ENCODE peak calls at places on chromosomes 4 and X, in six cellular contexts. H is iris pigment epithelial cell; Q is osteocyte; G is ovary; L is aorta; M is activated naive CD8-positive, alpha-beta T cell treated with anti-CD3 and anti-CD28 coated beads for 36 hours. U is an unnamed sample.

GRCh38 chrX:145936769-145937168 is 119.1 kb downstream of the SLITRK2 start:
- DNase-seq in H (no peak), Q (no peak), G (no peak), L (no peak), M (no peak), U (no peak)

GRCh38 chr4:2767046-2767704 is 11.0 kb upstream of the TNIP2 start:
- DNase-seq in H (no peak), Q (no peak), G (no peak), L (no peak), M (no peak), U (no peak)

GRCh38 chr4:72909461-72909860 is 160.1 kb downstream of the COX18 start:
- DNase-seq in H (no peak), Q (no peak), G (no peak), L (no peak), M (no peak), U (no peak)

GRCh38 chrX:46803140-46803539 is 33.7 kb upstream of the RP2 start:
- DNase-seq in H (no peak), Q (no peak), G (no peak), L (no peak), M (no peak), U (no peak)

GRCh38 chr4:39825741-39826231 is 127.8 kb downstream of the UBE2K start:
- DNase-seq in H (peak), Q (no peak), G (no peak), L (no peak), M (no peak), U (no peak)

GRCh38 chr4:39526810-39527295 is 386 bp downstream of the UGDH start:
- DNase-seq in H (peak), Q (no peak), G (no peak), L (no peak), M (peak), U (no peak)

GRCh38 chrX:33205321-33205720 is 6.0 kb downstream of the DMD start:
- DNase-seq in H (peak), Q (no peak), G (no peak), L (no peak), M (no peak), U (no peak)

GRCh38 chr4:105551968-105552746 is at the start of gene ARHGEF38:
- DNase-seq in H (peak), Q (no peak), G (no peak), L (no peak), M (no peak), U (no peak)

GRCh38 chrX:9141496-9141895 is 107.6 kb upstream of the FAM9B start:
- DNase-seq in H (peak), Q (no peak), G (no peak), L (no peak), M (no peak), U (no peak)

GRCh38 chr4:8289151-8289750 is 19.7 kb downstream of the HTRA3 start:
- DNase-seq in H (no peak), Q (no peak), G (peak), L (peak), M (no peak), U (no peak)

GRCh38 chr4:173253561-173253960 is 80.6 kb downstream of the HMGB2 start:
- DNase-seq in H (no peak), Q (no peak), G (no peak), L (no peak), M (no peak), U (no peak)

GRCh38 chrX:138858946-138859345 is 147.4 kb upstream of the FGF13 start:
- DNase-seq in H (peak), Q (no peak), G (no peak), L (no peak), M (no peak), U (no peak)

GRCh38 chr4:62243895-62244294 is 1043.8 kb downstream of the ADGRL3 start:
- DNase-seq in H (no peak), Q (no peak), G (no peak), L (no peak), M (no peak), U (no peak)

GRCh38 chr4:108270466-108271450 is 102.0 kb upstream of the LEF1 start:
- DNase-seq in H (peak), Q (no peak), G (no peak), L (no peak), M (no peak), U (no peak)

GRCh38 chr4:138634915-138635314 is 380.7 kb upstream of the NOCT start:
- DNase-seq in H (no peak), Q (no peak), G (no peak), L (no peak), M (no peak), U (no peak)

GRCh38 chr4:7862561-7863200 is 77.0 kb downstream of the AFAP1 start:
- DNase-seq in H (no peak), Q (no peak), G (no peak), L (no peak), M (no peak), U (no peak)